ENCODE peak calls at places on chromosomes 16 and 17, in five cellular contexts. D, I, B, X and L are unnamed samples. For H3K4me1 and H3K36me3, the result is how much of the 10 kb centered on the place peaks cover.

GRCh38 chr16:610513-611381 is 20.0 kb upstream of the WFIKKN1 start:
- DNase-seq in X (peak), I (no peak), D (peak), B (no peak), L (no peak)

GRCh38 chr17:47894498-47895253 is 1.4 kb upstream of the SP2 start:
- DNase-seq in B (no peak), X (no peak), D (no peak), I (no peak), L (no peak)

GRCh38 chr17:59310263-59310920 is 21.1 kb upstream of the YPEL2 start:
- DNase-seq in X (no peak), B (no peak), D (no peak), I (no peak), L (no peak)

GRCh38 chr17:37527249-37527851 is 37.7 kb downstream of the DUSP14 start:
- DNase-seq in X (no peak), B (no peak), D (peak), I (peak), L (peak)

GRCh38 chr17:63932008-63932561 is at the start of gene CD79B:
- DNase-seq in B (no peak), X (peak), I (no peak), D (no peak), L (no peak)

GRCh38 chr16:27347930-27348685 is 34.3 kb downstream of the IL4R start:
- DNase-seq in B (no peak), D (no peak), I (no peak), X (no peak), L (no peak)

GRCh38 chr17:79950711-79951110 is 85.0 kb downstream of the TBC1D16 start:
- DNase-seq in I (no peak), D (peak), B (no peak), X (no peak), L (peak)

GRCh38 chr17:31476525-31477416 is 85.3 kb downstream of the RAB11FIP4 start:
- DNase-seq in X (no peak), D (no peak), I (no peak), B (no peak), L (no peak)

GRCh38 chr17:14506364-14506763 is 205.5 kb downstream of the HS3ST3B1 start:
- DNase-seq in X (no peak), I (no peak), D (no peak), B (no peak), L (no peak)

GRCh38 chr16:3520398-3520797 is 19.6 kb downstream of the CLUAP1 start:
- DNase-seq in I (no peak), D (no peak), X (no peak), B (no peak), L (no peak)

GRCh38 chr17:80870401-80870800 is 121.2 kb upstream of the CHMP6 start:
- DNase-seq in B (no peak), X (no peak), I (no peak), D (no peak), L (no peak)

GRCh38 chr16:10920726-10921427 is 21.4 kb downstream of the DEXI start:
- DNase-seq in B (no peak), I (no peak), X (no peak), D (no peak), L (no peak)

GRCh38 chr16:70694088-70694487 is 8.2 kb upstream of the MTSS2 start:
- DNase-seq in D (peak), X (peak), I (peak), B (peak), L (no peak)

GRCh38 chr16:56989988-56990387 is 631 bp downstream of the NLRC5 start:
- DNase-seq in B (no peak), I (no peak), X (peak), D (no peak), L (no peak)

GRCh38 chr17:13114601-13115024 is 96.8 kb upstream of the ELAC2 start:
- DNase-seq in B (peak), D (peak), X (no peak), I (peak), L (no peak)

GRCh38 chr16:79272141-79272577 is 328.4 kb downstream of the MAF start:
- DNase-seq in X (peak), D (no peak), B (no peak), I (no peak), L (no peak)

GRCh38 chr17:17758443-17758842 is 77.2 kb downstream of the RAI1 start:
- DNase-seq in B (no peak), D (no peak), I (no peak), X (no peak), L (no peak)

GRCh38 chr17:17778308-17779014 is 58.3 kb downstream of the SREBF1 start:
- DNase-seq in I (peak), X (peak), B (no peak), D (no peak), L (no peak)

GRCh38 chr17:69357701-69358100 is 30.8 kb upstream of the ABCA5 start:
- DNase-seq in X (no peak), I (peak), B (no peak), D (no peak), L (no peak)

GRCh38 chr16:2156025-2156848 is 655 bp downstream of the TRAF7 start:
- DNase-seq in I (peak), X (no peak), B (no peak), D (peak), L (peak)

GRCh38 chr17:16926591-16927451 is 45.1 kb downstream of the TNFRSF13B start:
- DNase-seq in B (no peak), D (no peak), I (peak), X (peak), L (no peak)

GRCh38 chr17:60160829-60161501 is 11.2 kb downstream of the CA4 start:
- DNase-seq in I (no peak), B (no peak), D (no peak), X (no peak), L (no peak)

GRCh38 chr17:83109793-83110645 is 30.6 kb downstream of the METRNL start:
- DNase-seq in I (peak), X (peak), D (no peak), B (no peak), L (peak)

GRCh38 chr17:50062323-50063243 is 6.7 kb downstream of the ITGA3 start:
- DNase-seq in D (no peak), I (peak), B (no peak), X (peak), L (no peak)

GRCh38 chr17:69525920-69526841 is 111.7 kb downstream of the MAP2K6 start:
- DNase-seq in I (peak), X (peak), B (peak), D (peak), L (peak)

GRCh38 chr17:68526548-68526947 is 14.3 kb downstream of the PRKAR1A start:
- DNase-seq in B (no peak), D (no peak), X (no peak), I (no peak), L (no peak)

GRCh38 chr17:45104029-45104428 is 28.3 kb downstream of the PLCD3 start:
- DNase-seq in D (no peak), I (no peak), X (no peak), B (no peak), L (no peak)

GRCh38 chr16:22945361-22945760 is 131.4 kb downstream of the HS3ST2 start:
- DNase-seq in X (no peak), I (peak), D (no peak), B (no peak), L (no peak)

GRCh38 chr16:48271728-48272127 is 24.4 kb upstream of the ABCC11 start:
- DNase-seq in B (no peak), I (no peak), X (no peak), D (no peak), L (no peak)

GRCh38 chr17:46170609-46171432 is 22.4 kb downstream of the KANSL1 start:
- DNase-seq in X (no peak), I (no peak), B (no peak), D (no peak), L (no peak)

GRCh38 chr17:46166692-46167249 is 26.5 kb downstream of the KANSL1 start:
- DNase-seq in D (no peak), X (no peak), B (no peak), I (no peak), L (no peak)

GRCh38 chr17:46169913-46170312 is 23.3 kb downstream of the KANSL1 start:
- DNase-seq in I (no peak), B (no peak), D (no peak), X (no peak), L (no peak)

GRCh38 chr17:46167267-46167666 is 26.0 kb downstream of the KANSL1 start:
- DNase-seq in I (peak), D (no peak), X (no peak), B (no peak), L (no peak)

GRCh38 chr17:46167826-46168569 is 25.2 kb downstream of the KANSL1 start:
- DNase-seq in D (no peak), X (no peak), I (peak), B (no peak), L (no peak)
- H3K4me1 ChIP-seq in D (under half), X (half or more), I (under half), B (under half), L (under half)

DNA sequence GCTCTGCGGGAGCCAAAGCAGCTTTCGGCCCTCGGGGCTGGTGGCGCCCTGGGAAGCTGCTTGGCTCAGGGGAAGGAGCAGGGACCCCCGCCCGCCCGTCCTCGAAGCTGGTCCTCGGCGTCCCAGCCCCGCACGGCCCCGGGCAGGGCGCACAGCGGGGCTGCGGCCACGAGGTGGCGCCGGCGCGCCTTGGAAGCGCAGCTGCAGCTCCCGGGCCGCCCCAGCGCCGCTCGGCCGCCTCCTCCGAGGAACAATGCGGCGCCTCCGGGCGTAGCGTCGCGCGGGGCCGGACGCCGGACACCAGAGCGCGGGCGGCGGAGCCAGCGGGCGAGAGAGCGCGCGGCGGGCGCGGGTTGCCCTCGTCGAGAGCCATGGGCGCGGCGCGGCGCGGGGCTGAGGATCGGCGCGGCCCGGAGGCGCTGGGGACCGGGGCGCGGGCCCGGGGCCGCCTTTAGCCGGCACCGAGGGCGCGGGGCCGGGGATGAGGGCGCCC is at the start of gene MGAT5B:
- DNase-seq in D (peak), X (peak), I (peak), B (peak), L (peak)
- H3K4me3 ChIP-seq in D (peak), X (peak), I (peak), B (peak), L (peak)

GRCh38 chr17:41975099-41976083 is 8.8 kb downstream of the CNP start:
- DNase-seq in I (no peak), B (no peak), D (no peak), X (no peak), L (no peak)

GRCh38 chr17:41974658-41975057 is 8.1 kb downstream of the CNP start:
- DNase-seq in B (no peak), D (no peak), X (no peak), I (no peak), L (no peak)

GRCh38 chr17:41974031-41974430 is 7.4 kb downstream of the CNP start:
- DNase-seq in X (no peak), D (no peak), I (no peak), B (no peak), L (no peak)

GRCh38 chr17:41977991-41978390 is 11.4 kb downstream of the CNP start:
- DNase-seq in I (no peak), D (no peak), X (no peak), B (no peak), L (no peak)

DNA sequence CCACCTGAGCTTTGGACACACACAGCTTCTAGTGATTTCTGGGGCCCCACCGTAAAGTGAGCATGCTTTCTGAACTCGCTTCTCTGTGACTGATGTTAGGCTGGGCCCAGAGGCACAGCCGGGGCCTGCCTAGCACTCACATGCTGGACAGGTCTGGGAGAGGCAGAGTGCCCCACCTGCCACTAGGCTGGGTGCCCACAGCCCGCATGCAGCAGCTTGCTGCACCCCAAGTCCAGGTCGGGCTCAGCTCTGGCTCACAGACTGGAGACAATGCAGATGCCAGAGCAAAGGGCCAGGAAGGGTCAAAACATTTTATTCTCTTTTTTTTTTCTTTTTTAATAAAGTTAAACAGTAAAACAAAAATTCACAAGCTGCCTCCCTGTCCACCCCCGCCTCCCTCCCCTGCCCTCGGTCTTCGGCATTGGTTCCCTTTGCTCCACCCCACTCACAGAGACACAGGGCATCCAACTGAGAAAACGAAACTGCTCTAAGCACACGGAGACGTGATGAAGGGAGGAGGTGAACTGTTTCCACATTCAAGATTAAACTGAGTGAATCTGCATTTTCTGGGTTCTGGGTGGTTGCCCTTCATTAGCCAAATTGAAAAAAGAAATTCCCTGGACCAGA is 9.7 kb downstream of the CNP start:
- DNase-seq in I (no peak), D (no peak), B (no peak), X (no peak), L (no peak)
- H3K36me3 ChIP-seq in I (half or more), D (under half), B (half or more), X (half or more), L (half or more)

DNA sequence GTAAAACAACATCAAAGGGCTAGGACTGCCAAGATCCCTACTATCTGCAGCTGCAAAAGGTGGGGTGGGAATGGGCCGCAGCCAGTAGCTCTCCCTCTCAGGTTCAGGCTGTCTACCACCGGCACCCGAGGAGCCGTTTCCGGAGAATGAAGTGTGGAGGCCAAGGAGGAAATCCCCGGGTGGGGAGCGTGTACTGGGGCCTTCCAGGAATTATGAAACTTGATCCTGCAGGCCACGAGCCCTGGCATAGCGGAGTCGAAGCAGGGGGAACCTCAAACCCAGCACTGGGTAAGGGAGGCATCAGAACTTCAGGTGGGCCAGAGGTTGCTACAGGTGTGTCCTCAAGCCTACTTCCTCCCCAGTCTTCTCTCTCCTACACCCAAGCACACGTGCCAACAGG is 5.1 kb downstream of the INPP5K start:
- DNase-seq in X (peak), I (peak), D (no peak), B (no peak), L (no peak)
- H3K4me1 ChIP-seq in X (under half), I (under half), D (under half), B (under half), L (under half)

GRCh38 chr16:84795338-84796053 is 24.3 kb upstream of the CRISPLD2 start:
- DNase-seq in X (peak), D (no peak), I (peak), B (no peak), L (no peak)
- H3K4me3 ChIP-seq in X (no peak), D (no peak), I (no peak), B (no peak), L (no peak)

DNA sequence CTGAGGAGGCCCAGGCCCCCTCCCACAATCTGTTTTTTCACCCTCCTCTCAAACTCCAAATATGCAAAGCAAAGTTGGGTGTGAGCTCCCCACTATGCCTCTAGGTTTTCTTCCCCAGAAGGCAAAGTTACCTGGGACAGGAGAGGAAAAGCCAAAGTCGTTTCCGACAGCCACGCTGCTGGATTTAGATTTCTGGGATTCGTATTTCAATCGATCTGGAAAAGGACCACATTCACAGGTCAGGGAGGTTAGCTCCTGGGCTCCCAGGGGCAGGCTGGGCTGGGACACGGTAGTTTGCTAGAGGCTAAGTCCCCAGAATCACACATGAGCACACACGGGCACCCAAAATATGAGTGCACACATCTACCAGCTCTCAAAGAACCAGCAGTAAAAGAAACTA is 21.3 kb upstream of the MRPS23 start:
- DNase-seq in I (no peak), D (no peak), B (no peak), X (no peak), L (no peak)
- H3K36me3 ChIP-seq in I (under half), D (under half), B (under half), X (under half), L (under half)